ENCODE peak calls at places on chromosome 3, in seven cellular contexts. M is PC-3, Y is neural progenitor cell, H is GM23248, U is GM12878, B is fibroblast of lung, O is HCT116. V is an unnamed sample.

GRCh38 chr3:179933872-179934271 is 102.9 kb downstream of the PEX5L start:
- DNase-seq in U (no peak), Y (no peak), H (no peak), M (no peak), B (no peak), O (no peak), V (no peak)

GRCh38 chr3:31116651-31117050 is 222.2 kb upstream of the GADL1 start:
- DNase-seq in M (peak; percentile 16), B (no peak), H (no peak), O (no peak), Y (no peak), U (no peak), V (no peak)

GRCh38 chr3:30751610-30752299 is 142.7 kb downstream of the GADL1 start:
- DNase-seq in H (peak; percentile 34), B (peak; percentile 64), O (peak; percentile 15), U (peak; percentile 11), Y (peak; percentile 71), M (peak; percentile 62), V (no peak)

GRCh38 chr3:11582123-11582968 is 61.4 kb downstream of the VGLL4 start:
- DNase-seq in B (peak; percentile 95), U (no peak), Y (peak; percentile 65), M (no peak), H (peak; percentile 91), O (no peak), V (peak; percentile 51)

GRCh38 chr3:168123211-168124173 is 27.8 kb upstream of the GOLIM4 start:
- DNase-seq in M (peak; percentile 53), B (peak; percentile 71), H (peak; percentile 27), U (no peak), O (no peak), Y (no peak), V (no peak)

GRCh38 chr3:195881276-195881988 is 26.9 kb downstream of the TNK2 start:
- DNase-seq in U (no peak), O (no peak), M (no peak), H (no peak), Y (no peak), B (no peak), V (no peak)

GRCh38 chr3:43786102-43786952 is 95.6 kb downstream of the ABHD5 start:
- DNase-seq in U (no peak), B (no peak), Y (no peak), O (no peak), H (no peak), M (no peak), V (no peak)

GRCh38 chr3:177928156-177928555 is 608.1 kb upstream of the KCNMB2 start:
- DNase-seq in M (peak; percentile 82), O (peak; percentile 4), B (peak; percentile 82), Y (no peak), U (no peak), H (peak; percentile 82), V (no peak)

GRCh38 chr3:40623567-40623966 is 98.8 kb downstream of the ZNF621 start:
- DNase-seq in H (peak; percentile 13), Y (no peak), O (no peak), M (peak; percentile 57), B (no peak), U (peak; percentile 63), V (no peak)

GRCh38 chr3:23174426-23175039 is 28.6 kb upstream of the UBE2E2 start:
- DNase-seq in O (no peak), Y (peak; percentile 51), M (no peak), H (no peak), B (peak; percentile 50), U (no peak), V (no peak)

GRCh38 chr3:16506884-16507409 is 6.6 kb downstream of the RFTN1 start:
- DNase-seq in H (no peak), M (no peak), B (no peak), U (no peak), Y (no peak), O (no peak), V (no peak)

GRCh38 chr3:63279442-63279841 is 1.3 kb downstream of the SYNPR start:
- DNase-seq in M (no peak), U (no peak), H (no peak), O (no peak), B (no peak), Y (no peak), V (no peak)

GRCh38 chr3:9500108-9501050 is 53.2 kb downstream of the LHFPL4 start:
- DNase-seq in H (peak; percentile 85), O (peak; percentile 48), B (peak; percentile 57), U (no peak), Y (peak; percentile 94), M (peak; percentile 85), V (no peak)

GRCh38 chr3:191269289-191270085 is 59.7 kb upstream of the CCDC50 start:
- DNase-seq in O (no peak), Y (no peak), M (peak; percentile 48), H (no peak), U (peak; percentile 49), B (peak; percentile 88), V (no peak)

DNA sequence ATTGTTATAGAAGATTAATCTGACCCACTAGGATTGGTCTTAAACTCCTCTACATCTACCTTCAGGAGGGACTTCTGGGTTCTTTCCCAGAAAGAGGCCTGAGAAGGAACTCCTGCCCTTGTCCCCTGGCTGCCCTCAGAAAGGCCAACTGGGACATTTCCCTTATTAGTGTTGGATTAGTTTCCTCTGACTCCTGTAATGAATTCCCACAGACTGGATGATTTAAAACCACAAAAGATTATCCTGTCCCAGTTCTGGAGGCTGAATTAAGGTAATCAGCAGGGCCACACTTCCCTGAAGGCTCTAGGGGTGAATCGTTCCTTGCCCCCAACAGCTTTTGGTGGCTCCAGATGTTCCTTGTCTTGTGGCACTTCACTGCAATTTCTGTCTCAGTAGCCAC is 102.8 kb upstream of the NMNAT3 start:
- DNase-seq in H (no peak), U (no peak), M (no peak), B (no peak), O (no peak), Y (no peak), V (no peak)
- TF ChIP-seq EZH2 in H (no peak), U (no peak), M (no peak), B (no peak), O (no peak), Y (no peak), V (no peak)

GRCh38 chr3:69326821-69327433 is 59.0 kb downstream of the FRMD4B start:
- DNase-seq in U (peak; percentile 86), O (no peak), M (no peak), B (no peak), H (no peak), Y (no peak), V (no peak)

GRCh38 chr3:69328903-69329302 is 57.0 kb downstream of the FRMD4B start:
- DNase-seq in Y (no peak), B (no peak), U (no peak), O (no peak), H (no peak), M (no peak), V (no peak)

GRCh38 chr3:69329897-69330296 is 56.0 kb downstream of the FRMD4B start:
- DNase-seq in H (peak; percentile 33), O (no peak), Y (no peak), B (no peak), M (no peak), U (no peak), V (no peak)

GRCh38 chr3:69328103-69328755 is 57.7 kb downstream of the FRMD4B start:
- DNase-seq in O (no peak), B (no peak), Y (no peak), M (no peak), H (no peak), U (no peak), V (no peak)

DNA sequence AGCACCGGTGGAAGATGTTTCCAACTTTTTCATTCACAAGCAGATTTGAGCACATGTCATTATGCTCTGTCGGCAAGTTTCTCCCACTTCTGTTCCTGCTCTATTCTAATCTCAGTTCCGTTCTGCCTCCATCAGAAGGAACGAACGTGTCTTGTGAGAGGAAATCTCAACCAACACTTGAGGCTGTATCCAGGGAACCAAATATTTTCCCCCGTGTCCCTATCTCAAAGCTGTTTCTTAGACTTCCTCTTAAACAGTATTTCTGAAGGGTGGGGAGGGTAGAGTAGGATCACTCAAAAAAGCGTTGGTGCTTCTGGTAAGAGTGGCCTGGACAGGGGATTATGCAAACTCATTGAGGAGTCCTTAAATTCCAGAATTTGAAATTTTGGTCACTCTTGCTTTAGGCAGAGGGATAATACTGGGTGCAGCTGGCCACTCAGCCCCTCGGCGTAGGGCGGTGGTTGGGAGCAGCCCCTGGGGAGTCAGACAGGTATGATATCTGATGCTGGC is 54.9 kb downstream of the FRMD4B start:
- DNase-seq in O (no peak), U (no peak), M (no peak), B (no peak), H (no peak), Y (no peak), V (no peak)
- H3K9ac ChIP-seq in O (no peak overlapping the region), U (no peak overlapping the region), M (no peak overlapping the region), B (no peak overlapping the region), H (no peak overlapping the region), Y (no peak overlapping the region), V (no peak overlapping the region)

DNA sequence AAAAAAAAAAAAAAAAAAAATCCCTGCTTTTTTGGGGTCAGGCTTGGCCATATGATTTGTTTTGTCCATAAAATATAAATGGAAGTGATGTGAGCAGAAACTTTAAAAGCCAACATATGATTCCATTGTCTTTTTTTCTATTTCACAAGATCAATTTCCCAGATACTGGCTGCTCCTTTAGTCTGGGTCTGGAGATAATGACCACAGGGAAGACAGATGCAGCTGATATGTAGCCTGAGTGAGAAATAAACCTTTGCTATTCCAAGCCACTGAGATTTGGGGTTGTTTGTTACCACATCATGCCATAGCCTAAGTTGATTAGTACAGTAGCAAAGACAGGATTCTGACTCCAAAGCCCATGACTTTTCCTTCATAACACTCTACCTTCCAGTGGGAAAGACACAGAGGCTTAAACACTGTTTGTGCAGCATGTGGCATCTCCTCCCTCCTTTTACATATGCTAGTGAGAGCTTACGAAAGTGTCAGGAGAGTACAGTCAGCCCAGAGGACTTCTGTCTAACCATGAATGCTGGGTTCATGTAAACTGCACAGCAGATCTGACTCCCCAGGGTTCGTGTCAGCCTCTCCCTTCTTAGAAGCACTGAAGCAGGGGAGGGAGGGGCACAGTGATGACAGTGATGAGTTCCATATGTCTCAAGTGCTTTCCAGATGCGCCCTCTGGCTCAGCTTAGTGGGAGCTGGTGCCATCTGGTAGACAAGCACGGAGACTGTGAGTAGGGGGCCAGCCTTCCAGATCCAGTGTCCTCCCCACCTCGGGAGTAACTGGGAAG is 36.7 kb upstream of the SLC7A14 start:
- DNase-seq in B (peak; percentile 99), Y (no peak), H (peak; percentile 95), U (no peak), M (no peak), O (no peak), V (peak; percentile 16)
- H3K27ac ChIP-seq in B (peak overlapping the region; percentile 78), Y (no peak overlapping the region), H (peak overlapping the region; percentile 65), U (no peak overlapping the region), M (no peak overlapping the region), O (no peak overlapping the region), V (no peak overlapping the region)

DNA sequence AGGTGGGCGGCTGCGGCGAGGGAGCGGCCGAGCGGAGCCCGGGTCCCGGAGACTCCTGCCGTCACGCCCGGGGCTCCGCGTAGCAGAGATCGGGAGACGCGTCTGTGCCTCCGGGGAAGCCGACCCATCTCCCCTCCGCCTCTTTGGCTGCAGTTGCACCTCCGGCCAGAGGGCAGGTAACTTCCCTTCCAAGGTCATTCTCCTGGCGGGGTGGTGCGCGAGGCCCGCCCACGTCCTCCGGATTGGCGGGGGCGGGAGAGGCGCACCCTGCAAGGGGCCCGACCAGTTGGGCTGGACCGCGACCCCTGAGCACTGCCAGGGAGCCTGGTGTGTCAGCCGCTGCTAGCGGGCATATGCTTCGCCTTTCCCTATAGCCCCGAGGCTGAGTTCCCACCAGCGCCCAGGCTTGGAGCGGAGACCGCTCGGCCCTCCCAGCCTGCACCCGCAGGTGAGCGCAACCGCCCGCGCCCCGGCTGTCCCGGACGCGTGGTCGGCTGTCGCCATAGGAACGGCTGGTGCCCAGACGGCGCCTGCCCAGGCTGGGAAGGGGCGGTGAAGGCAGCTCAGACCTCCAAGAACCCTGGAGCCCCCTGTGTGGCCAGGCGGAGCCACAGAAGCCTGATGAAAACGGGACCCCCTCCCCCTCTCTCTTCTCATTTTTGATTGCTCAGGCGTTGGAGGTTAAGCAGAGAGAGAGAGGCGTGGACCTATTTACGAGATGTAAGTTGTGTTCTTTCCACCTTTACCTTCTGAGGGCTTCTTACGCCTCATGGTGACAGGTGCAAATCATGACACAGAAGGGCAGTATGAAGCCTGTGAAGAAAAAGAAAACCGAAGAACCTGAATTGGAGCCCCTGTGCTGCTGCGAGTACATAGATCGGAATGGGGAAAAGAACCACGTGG is 453 bp downstream of the ZDHHC23 start:
- DNase-seq in M (peak; percentile 36), U (no peak), B (no peak), Y (peak; percentile 79), O (no peak), H (peak; percentile 35), V (no peak)
- TF ChIP-seq EZH2 in M (no peak), U (no peak), B (peak; percentile 43), Y (no peak), O (no peak), H (no peak), V (no peak)